ENCODE peak calls at places on chromosome 20, in five cellular contexts. X, N, H, R and V are unnamed samples.

GRCh38 chr20:59042151-59042795 is at the start of gene PRELID3B:
- DNase-seq in X (no peak), R (no peak), N (no peak), H (no peak), V (peak; percentile 33)

GRCh38 chr20:39993737-39994136 is 695.3 kb downstream of the MAFB start:
- DNase-seq in H (no peak), N (no peak), X (no peak), R (no peak), V (no peak)

GRCh38 chr20:3710027-3710426 is 2.4 kb downstream of the SIGLEC1 start:
- DNase-seq in X (no peak), R (no peak), N (no peak), H (no peak), V (no peak)

GRCh38 chr20:18019068-18019467 is 38.6 kb downstream of the OVOL2 start:
- DNase-seq in N (no peak), R (no peak), X (no peak), H (no peak), V (peak; percentile 16)

GRCh38 chr20:24762371-24762770 is 186.7 kb upstream of the CST7 start:
- DNase-seq in N (no peak), X (no peak), H (no peak), R (no peak), V (no peak)

GRCh38 chr20:20668639-20669038 is 43.8 kb downstream of the RALGAPA2 start:
- DNase-seq in R (no peak), H (no peak), X (peak; percentile 45), N (peak; percentile 14), V (peak; percentile 13)

GRCh38 chr20:62929051-62929538 is 2.8 kb upstream of the DIDO1 start:
- DNase-seq in X (no peak), R (no peak), N (no peak), H (no peak), V (peak; percentile 51)

GRCh38 chr20:57432874-57433491 is 41.8 kb downstream of the RBM38 start:
- DNase-seq in N (no peak), R (no peak), X (peak; percentile 79), H (no peak), V (peak; percentile 37)

GRCh38 chr20:25076201-25076600 is 5.7 kb downstream of the VSX1 start:
- DNase-seq in X (no peak), H (no peak), N (no peak), R (no peak), V (peak; percentile 56)

GRCh38 chr20:3927486-3928291 is 38.5 kb downstream of the PANK2 start:
- DNase-seq in H (no peak), N (no peak), X (no peak), R (no peak), V (peak; percentile 62)

GRCh38 chr20:23127506-23128279 is 41.6 kb upstream of the CD93 start:
- DNase-seq in X (no peak), H (no peak), R (no peak), N (no peak), V (no peak)

GRCh38 chr20:19885981-19886665 is 128.1 kb downstream of the RIN2 start:
- DNase-seq in H (no peak), X (no peak), N (peak; percentile 47), R (no peak), V (peak; percentile 50)

GRCh38 chr20:19583532-19584175 is 174.4 kb upstream of the RIN2 start:
- DNase-seq in X (no peak), R (no peak), N (no peak), H (peak; percentile 7), V (peak; percentile 11)

GRCh38 chr20:50691585-50692552 is 527 bp upstream of the RIPOR3 start:
- DNase-seq in N (peak; percentile 45), H (no peak), R (no peak), X (no peak), V (peak; percentile 68)

GRCh38 chr20:62143976-62144825 is 632 bp downstream of the SS18L1 start:
- DNase-seq in N (peak; percentile 55), R (peak; percentile 38), H (no peak), X (no peak), V (peak; percentile 59)

GRCh38 chr20:62907377-62908317 is 18.7 kb downstream of the DIDO1 start:
- DNase-seq in H (no peak), N (no peak), X (no peak), R (no peak), V (no peak)

GRCh38 chr20:17545127-17545526 is 13.9 kb upstream of the BFSP1 start:
- DNase-seq in R (no peak), N (no peak), X (no peak), H (no peak), V (no peak)

GRCh38 chr20:58075565-58075964 is 152.9 kb downstream of the ANKRD60 start:
- DNase-seq in N (no peak), X (no peak), H (no peak), R (no peak), V (no peak)

GRCh38 chr20:38156888-38157634 is 8.0 kb downstream of the TGM2 start:
- DNase-seq in R (no peak), H (peak; percentile 62), N (no peak), X (no peak), V (peak; percentile 20)

GRCh38 chr20:63093966-63094766 is 87.4 kb upstream of the BHLHE23 start:
- DNase-seq in N (no peak), H (no peak), X (no peak), R (no peak), V (no peak)

GRCh38 chr20:10522328-10522727 is 87.2 kb downstream of the SLX4IP start:
- DNase-seq in H (no peak), N (no peak), X (no peak), R (no peak), V (no peak)

GRCh38 chr20:50294164-50295088 is 103.8 kb downstream of the CEBPB start:
- DNase-seq in N (no peak), X (no peak), H (no peak), R (no peak), V (no peak)

GRCh38 chr20:9409981-9410380 is 104.4 kb upstream of the LAMP5 start:
- DNase-seq in H (no peak), X (no peak), N (peak; percentile 90), R (no peak), V (peak; percentile 49)

GRCh38 chr20:11569163-11569562 is 348.5 kb upstream of the BTBD3 start:
- DNase-seq in X (no peak), H (no peak), R (no peak), N (no peak), V (no peak)

GRCh38 chr20:42183147-42183546 is 565.0 kb upstream of the CHD6 start:
- DNase-seq in N (no peak), H (no peak), R (no peak), X (no peak), V (no peak)

GRCh38 chr20:42181064-42181463 is 562.9 kb upstream of the CHD6 start:
- DNase-seq in X (no peak), H (no peak), N (no peak), R (no peak), V (no peak)

GRCh38 chr20:42179768-42180167 is 561.6 kb upstream of the CHD6 start:
- DNase-seq in H (no peak), N (no peak), X (no peak), R (no peak), V (no peak)
- TF ChIP-seq CTCF in H (no peak), N (no peak), X (no peak), R (no peak), V (no peak)

GRCh38 chr20:642398-643174 is 10.4 kb downstream of the SRXN1 start:
- DNase-seq in N (no peak), H (no peak), R (peak; percentile 17), X (no peak), V (no peak)

GRCh38 chr20:644692-645317 is 8.2 kb downstream of the SRXN1 start:
- DNase-seq in N (no peak), H (no peak), R (no peak), X (no peak), V (no peak)

GRCh38 chr20:640674-641515 is 12.1 kb downstream of the SRXN1 start:
- DNase-seq in N (no peak), R (no peak), X (no peak), H (no peak), V (no peak)

GRCh38 chr20:638579-638978 is 14.4 kb downstream of the SRXN1 start:
- DNase-seq in X (no peak), N (no peak), H (no peak), R (no peak), V (no peak)

DNA sequence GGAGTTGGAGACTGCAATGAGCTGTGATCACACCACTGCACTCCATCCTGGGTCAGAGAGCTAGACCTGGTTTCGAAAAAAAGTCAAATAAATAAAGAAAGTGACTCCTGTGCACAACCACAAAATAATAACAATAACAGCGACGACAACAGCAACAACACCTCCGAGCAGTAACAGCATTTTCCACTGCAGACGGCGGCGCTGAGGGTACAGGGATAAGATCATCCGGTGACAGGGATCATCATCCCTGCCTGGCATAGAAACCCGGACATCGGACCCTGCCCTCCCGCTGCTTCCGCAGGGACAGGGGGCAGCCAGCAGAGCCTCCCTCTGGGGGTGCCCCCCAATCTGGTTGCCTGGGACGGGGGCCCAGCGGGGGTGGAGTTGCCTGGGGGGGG is 11.5 kb downstream of the SRXN1 start:
- DNase-seq in X (no peak), H (no peak), R (no peak), N (no peak), V (no peak)
- TF ChIP-seq CTCF in X (no peak), H (no peak), R (no peak), N (no peak), V (no peak)

DNA sequence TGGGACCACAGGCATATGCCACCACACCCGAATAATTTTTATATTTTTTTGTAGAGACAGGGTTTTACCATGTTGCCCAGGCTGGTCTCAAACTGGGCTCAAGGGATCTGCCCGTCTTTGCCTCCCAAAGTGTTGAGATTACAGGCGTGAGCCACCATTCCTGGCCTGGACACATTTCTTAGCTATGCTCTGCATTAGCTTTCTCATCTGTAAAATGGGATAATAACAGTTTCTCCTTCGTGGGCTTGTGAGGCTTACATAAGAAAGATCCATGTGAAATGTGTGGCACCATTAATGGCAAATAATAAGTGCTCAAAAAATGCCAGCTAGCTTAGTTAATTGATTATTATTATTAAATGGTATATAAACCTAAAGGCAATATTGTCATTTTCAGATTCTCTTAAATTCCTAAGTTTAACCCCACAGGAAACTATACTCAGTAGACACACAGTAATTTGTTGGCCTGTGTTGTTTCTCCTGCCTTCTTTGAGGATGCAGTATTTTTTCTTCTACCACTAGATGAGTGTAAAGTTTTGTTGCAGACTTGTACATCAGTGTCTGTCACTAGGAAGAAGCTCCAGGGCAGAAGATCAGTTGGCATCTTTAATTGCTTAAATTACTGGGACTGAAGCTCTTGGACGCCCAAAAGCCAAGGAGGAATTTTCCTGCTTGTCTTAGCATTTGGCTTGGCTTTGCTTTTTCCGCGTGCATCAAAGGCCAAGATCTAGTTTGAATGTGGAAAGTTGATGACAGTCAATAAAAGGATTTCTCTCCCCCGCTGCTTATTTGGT is 162.3 kb upstream of the ZNF217 start:
- DNase-seq in N (no peak), H (no peak), X (no peak), R (no peak), V (no peak)
- TF ChIP-seq CTCF in N (no peak), H (no peak), X (no peak), R (no peak), V (no peak)

DNA sequence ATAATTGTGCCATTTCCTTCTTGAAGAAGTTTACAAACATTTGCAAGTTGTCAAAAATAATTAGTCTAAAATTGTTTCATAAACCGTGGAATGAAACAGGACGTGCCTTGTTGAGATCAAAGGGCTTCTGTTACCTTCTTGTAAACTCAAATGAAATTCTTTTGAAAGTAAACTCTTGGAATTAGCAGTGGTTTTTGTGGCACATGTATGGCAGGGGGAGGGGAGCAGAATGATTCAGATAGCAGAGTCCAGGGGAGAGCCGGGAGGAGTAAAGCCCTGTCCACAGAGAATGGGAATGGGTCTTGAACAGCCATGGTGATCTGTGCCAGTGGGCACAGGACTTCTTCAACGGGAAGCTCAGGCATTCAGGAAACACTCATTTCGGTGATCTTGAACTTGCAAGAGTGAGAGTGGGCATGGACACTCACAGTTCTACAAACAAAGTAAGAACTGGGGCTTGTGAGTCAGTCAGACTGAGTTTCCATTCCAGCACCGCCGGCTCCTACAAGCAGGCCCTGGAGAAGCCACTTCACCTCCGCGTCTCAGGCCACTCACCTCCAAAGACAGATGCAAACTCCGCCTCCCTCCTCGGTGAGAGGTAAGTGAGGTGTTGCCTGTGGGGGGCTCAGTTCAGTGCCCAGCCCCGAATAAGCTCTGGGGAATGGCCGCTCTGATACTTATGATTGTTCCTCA is 143.1 kb downstream of the CDH26 start:
- DNase-seq in R (no peak), N (no peak), X (no peak), H (no peak), V (no peak)
- TF ChIP-seq CTCF in R (no peak), N (no peak), X (no peak), H (no peak), V (no peak)